ENCODE peak calls at places on chromosomes 11 and 22, in seven cellular contexts. U is H9, D is uterus, N is Peyer's patch, M is transverse colon, C is A549, L is lower lobe of right lung. X is an unnamed sample. For H3K9me3 and H3K4me1, the result is how much of the 10 kb centered on the place peaks cover.

GRCh38 chr22:20566420-20567260 is 59.2 kb downstream of the MED15 start:
- DNase-seq in L (no peak), M (peak), D (peak), C (no peak), N (peak), U (no peak), X (no peak)

GRCh38 chr22:45688606-45689080 is 17.0 kb downstream of the ATXN10 start:
- DNase-seq in N (no peak), C (peak), U (no peak), L (no peak), M (no peak), D (no peak), X (no peak)

GRCh38 chr11:103586756-103587155 is 449.7 kb upstream of the DDI1 start:
- DNase-seq in C (no peak), D (no peak), U (no peak), L (no peak), N (no peak), M (no peak), X (no peak)

GRCh38 chr11:18239655-18240054 is 3.1 kb upstream of the SAA4 start:
- DNase-seq in C (no peak), L (no peak), D (no peak), U (no peak), N (no peak), M (no peak), X (no peak)

GRCh38 chr11:34148504-34149165 is 43.2 kb downstream of the NAT10 start:
- DNase-seq in L (peak), N (no peak), U (no peak), M (no peak), C (no peak), D (no peak), X (no peak)

GRCh38 chr11:65915101-65915820 is 3.6 kb downstream of the C11orf68 start:
- DNase-seq in D (no peak), L (no peak), M (no peak), C (no peak), N (no peak), U (no peak), X (peak)

GRCh38 chr11:111334495-111335123 is 36.3 kb downstream of the POU2AF3 start:
- DNase-seq in U (no peak), C (no peak), N (no peak), M (peak), L (no peak), D (no peak), X (no peak)

GRCh38 chr11:78901831-78902230 is 327.2 kb upstream of the NARS2 start:
- DNase-seq in M (no peak), C (no peak), U (no peak), L (no peak), D (no peak), N (no peak), X (no peak)

GRCh38 chr11:71423181-71423790 is 24.9 kb downstream of the DHCR7 start:
- DNase-seq in M (no peak), L (no peak), U (no peak), N (no peak), D (no peak), C (no peak), X (no peak)

GRCh38 chr11:22192642-22193347 is at the start of gene ANO5:
- DNase-seq in U (peak), L (peak), C (peak), N (peak), M (peak), D (peak), X (peak)

GRCh38 chr22:19876941-19877625 is 22.4 kb upstream of the GNB1L start:
- DNase-seq in D (peak), C (no peak), L (peak), U (no peak), M (no peak), N (no peak), X (peak)

GRCh38 chr11:34044664-34045485 is 6.7 kb upstream of the CAPRIN1 start:
- DNase-seq in N (no peak), L (peak), U (peak), C (peak), D (no peak), M (no peak), X (peak)

GRCh38 chr22:31120642-31121041 is 2.1 kb upstream of the INPP5J start:
- DNase-seq in N (no peak), M (no peak), L (no peak), D (no peak), U (no peak), C (no peak), X (no peak)

GRCh38 chr22:18056161-18056666 is 21.6 kb upstream of the PEX26 start:
- DNase-seq in N (peak), U (no peak), L (no peak), M (peak), C (no peak), D (no peak), X (no peak)

GRCh38 chr11:83836883-83837654 is 550.9 kb upstream of the CCDC90B start:
- DNase-seq in U (peak), D (peak), C (peak), N (no peak), L (no peak), M (peak), X (no peak)

GRCh38 chr11:35165416-35166368 is 26.7 kb downstream of the CD44 start:
- DNase-seq in L (no peak), N (no peak), M (peak), U (no peak), D (no peak), C (no peak), X (peak)

GRCh38 chr11:38416141-38416540 is 1818.1 kb upstream of the RAG2 start:
- DNase-seq in N (no peak), D (no peak), L (no peak), C (no peak), U (no peak), M (no peak), X (no peak)

GRCh38 chr22:40834628-40835027 is 15.5 kb upstream of the SLC25A17 start:
- DNase-seq in C (no peak), N (no peak), U (no peak), M (no peak), L (no peak), D (no peak), X (no peak)

GRCh38 chr22:20131593-20131855 is at the start of gene ZDHHC8:
- DNase-seq in N (peak), L (no peak), C (no peak), D (no peak), M (peak), U (no peak), X (no peak)

GRCh38 chr11:91947215-91947614 is 277.4 kb upstream of the FAT3 start:
- DNase-seq in M (no peak), N (no peak), D (no peak), L (no peak), U (no peak), C (no peak), X (peak)

GRCh38 chr22:41856484-41856883 is 23.6 kb downstream of the SREBF2 start:
- DNase-seq in U (no peak), D (no peak), L (no peak), M (peak), N (no peak), C (no peak), X (no peak)

GRCh38 chr22:37561209-37562048 is 1.1 kb downstream of the CDC42EP1 start:
- DNase-seq in M (peak), C (peak), D (peak), N (peak), U (peak), L (peak), X (peak)

GRCh38 chr11:584287-584686 is 8.0 kb downstream of the PHRF1 start:
- DNase-seq in C (no peak), M (no peak), L (no peak), U (no peak), N (no peak), D (no peak), X (no peak)

GRCh38 chr11:79437274-79437980 is 3.4 kb downstream of the TENM4 start:
- DNase-seq in L (peak), N (peak), M (peak), D (peak), C (no peak), U (peak), X (peak)

GRCh38 chr11:47433991-47434786 is 8.0 kb upstream of the PSMC3 start:
- DNase-seq in M (no peak), L (no peak), N (no peak), C (no peak), U (no peak), D (peak), X (peak)

GRCh38 chr22:20429254-20430100 is 8.1 kb downstream of the SCARF2 start:
- DNase-seq in C (no peak), L (peak), M (peak), U (peak), N (peak), D (no peak), X (peak)

GRCh38 chr22:46931881-46932280 is 169.4 kb downstream of the TBC1D22A start:
- DNase-seq in C (no peak), U (no peak), L (no peak), M (no peak), D (no peak), N (no peak), X (no peak)

GRCh38 chr22:46933040-46933439 is 170.6 kb downstream of the TBC1D22A start:
- DNase-seq in N (no peak), M (no peak), L (no peak), C (no peak), U (no peak), D (no peak), X (no peak)

GRCh38 chr22:46933526-46933925 is 171.1 kb downstream of the TBC1D22A start:
- DNase-seq in N (no peak), M (no peak), U (no peak), D (no peak), L (peak), C (no peak), X (no peak)

GRCh38 chr22:46929689-46930225 is 167.3 kb downstream of the TBC1D22A start:
- DNase-seq in D (no peak), M (no peak), N (no peak), U (no peak), C (no peak), L (no peak), X (no peak)

DNA sequence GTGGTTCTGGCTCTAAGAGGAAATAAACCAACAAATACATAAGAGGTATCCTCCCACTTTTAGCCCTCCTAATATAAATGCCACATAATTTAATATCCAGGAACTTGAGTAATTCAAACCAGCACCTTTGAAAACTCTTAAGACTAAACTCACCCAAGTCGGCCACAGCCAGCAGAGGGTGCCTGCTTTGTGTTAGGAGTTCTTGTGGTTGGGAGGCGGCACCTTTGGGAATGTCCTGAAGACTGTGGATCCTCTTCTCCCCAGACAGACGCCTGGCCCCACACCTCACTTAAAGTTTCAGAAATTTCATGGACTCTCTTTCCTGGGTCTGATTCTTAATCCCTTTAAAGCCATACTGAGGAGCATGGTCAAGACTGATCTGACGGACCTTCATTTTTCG is 169.0 kb downstream of the TBC1D22A start:
- DNase-seq in M (no peak), L (no peak), U (no peak), C (no peak), N (no peak), D (no peak), X (no peak)
- TF ChIP-seq CTCF in M (no peak), L (no peak), U (peak), C (no peak), N (no peak), D (no peak), X (no peak)

GRCh38 chr22:49568751-49569285 is 258.9 kb downstream of the BRD1 start:
- DNase-seq in M (peak), N (peak), L (no peak), U (peak), C (no peak), D (no peak), X (peak)

GRCh38 chr22:49573109-49573765 is 254.4 kb downstream of the BRD1 start:
- DNase-seq in D (no peak), N (peak), U (peak), C (no peak), L (no peak), M (peak), X (no peak)

GRCh38 chr22:49570032-49570848 is 257.4 kb downstream of the BRD1 start:
- DNase-seq in N (peak), L (peak), C (no peak), M (peak), U (peak), D (peak), X (peak)

GRCh38 chr22:49569286-49570031 is 258.2 kb downstream of the BRD1 start:
- DNase-seq in C (no peak), U (peak), D (peak), M (peak), L (no peak), N (peak), X (peak)

DNA sequence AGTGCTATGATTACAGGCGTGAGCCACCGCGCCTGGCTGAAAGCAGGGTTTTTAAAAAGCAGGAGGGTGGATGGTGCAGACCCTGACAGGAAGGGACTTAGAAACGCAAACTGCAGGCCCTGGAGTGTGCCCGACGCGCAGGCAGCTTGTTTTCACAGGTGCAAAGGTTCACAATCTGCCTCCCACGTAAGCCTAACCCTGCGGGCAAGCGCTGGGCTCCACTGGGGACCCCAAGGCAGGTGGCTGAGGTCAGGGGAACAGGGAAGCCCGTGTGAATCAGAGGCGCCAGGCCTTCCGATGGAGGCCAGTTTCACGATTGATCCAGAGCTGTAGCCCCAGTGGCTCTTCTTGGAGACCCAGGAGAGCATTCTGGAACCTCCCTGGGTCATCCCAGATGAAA is 256.3 kb downstream of the BRD1 start:
- DNase-seq in C (no peak), U (peak), M (no peak), D (peak), N (no peak), L (no peak), X (peak)
- H3K9me3 ChIP-seq in C (under half), U (under half), M (under half), D (under half), N (under half), L (under half), X (under half)

DNA sequence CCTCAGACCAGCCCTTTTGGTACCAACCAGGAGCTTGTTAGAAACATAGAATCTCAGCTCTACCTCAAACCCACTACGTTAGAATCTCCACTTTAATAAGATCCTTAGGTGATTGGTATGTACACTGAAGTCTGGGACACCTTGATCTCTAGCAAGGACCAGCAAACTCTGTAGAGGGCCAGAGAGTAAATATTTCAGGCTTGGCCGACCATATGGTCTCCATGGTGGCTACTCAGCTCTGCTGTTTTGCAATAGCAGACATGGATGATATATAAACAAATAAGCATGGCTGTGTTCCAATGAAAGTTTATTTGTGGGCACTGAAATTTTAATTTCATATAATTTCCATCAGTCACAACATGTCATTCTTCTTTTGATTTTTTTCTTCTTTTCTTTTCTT is 23.9 kb downstream of the UBASH3B start:
- DNase-seq in U (no peak), N (no peak), L (no peak), D (no peak), M (no peak), C (no peak), X (no peak)
- H3K4me1 ChIP-seq in U (under half), N (under half), L (under half), D (under half), M (under half), C (half or more), X (under half)

GRCh38 chr11:45805305-45806071 is 539 bp downstream of the SLC35C1 start:
- DNase-seq in D (peak), L (peak), M (no peak), C (peak), U (peak), N (no peak), X (peak)

GRCh38 chr11:45806072-45806933 is 1.4 kb downstream of the SLC35C1 start:
- DNase-seq in C (no peak), U (no peak), M (no peak), L (peak), N (no peak), D (no peak), X (peak)

GRCh38 chr11:45802531-45803317 is 2.2 kb upstream of the SLC35C1 start:
- DNase-seq in L (no peak), D (no peak), C (no peak), M (no peak), N (no peak), U (no peak), X (peak)

GRCh38 chr11:45804806-45805304 is at the start of gene SLC35C1:
- DNase-seq in C (peak), L (peak), N (peak), D (peak), M (peak), U (peak), X (peak)

GRCh38 chr11:45803981-45804805 is 756 bp upstream of the SLC35C1 start:
- DNase-seq in N (peak), D (peak), M (peak), L (peak), U (peak), C (peak), X (peak)
- TF ChIP-seq CTCF in N (no peak), D (no peak), M (no peak), L (no peak), U (no peak), C (no peak), X (no peak)

GRCh38 chr22:49009359-49010063 is 818.2 kb downstream of the BRD1 start:
- DNase-seq in D (no peak), N (no peak), L (peak), C (no peak), M (no peak), U (peak), X (peak)
- H3K9me3 ChIP-seq in D (under half), N (under half), L (under half), C (under half), M (under half), U (under half), X (under half)

GRCh38 chr11:119697882-119698281 is 31.1 kb downstream of the NECTIN1 start:
- DNase-seq in L (no peak), M (no peak), U (no peak), C (no peak), N (peak), D (no peak), X (no peak)

GRCh38 chr11:119694334-119694733 is 34.7 kb downstream of the NECTIN1 start:
- DNase-seq in D (no peak), L (no peak), U (no peak), N (peak), M (peak), C (no peak), X (no peak)

GRCh38 chr11:119697445-119697844 is 31.6 kb downstream of the NECTIN1 start:
- DNase-seq in C (no peak), N (no peak), M (no peak), D (no peak), L (no peak), U (no peak), X (no peak)

GRCh38 chr11:119699227-119699626 is 29.8 kb downstream of the NECTIN1 start:
- DNase-seq in L (peak), U (no peak), N (peak), M (peak), D (peak), C (no peak), X (peak)

GRCh38 chr11:119696378-119697157 is 32.4 kb downstream of the NECTIN1 start:
- DNase-seq in C (no peak), U (peak), M (peak), D (no peak), L (no peak), N (peak), X (no peak)
- H3K4me1 ChIP-seq in C (under half), U (under half), M (half or more), D (under half), L (under half), N (under half), X (under half)

GRCh38 chr11:112797653-112798293 is 163.4 kb upstream of the NCAM1 start:
- DNase-seq in D (no peak), U (peak), N (no peak), C (no peak), L (no peak), M (no peak), X (peak)
- TF ChIP-seq CTCF in D (peak), U (peak), N (no peak), C (no peak), L (peak), M (no peak), X (no peak)

GRCh38 chr22:47888807-47889206 is 1126.4 kb downstream of the TBC1D22A start:
- DNase-seq in D (no peak), U (no peak), C (no peak), N (no peak), L (no peak), M (no peak), X (no peak)

GRCh38 chr22:47884775-47885174 is 1122.3 kb downstream of the TBC1D22A start:
- DNase-seq in M (no peak), D (no peak), N (no peak), L (no peak), U (no peak), C (no peak), X (no peak)

GRCh38 chr22:47884200-47884599 is 1121.8 kb downstream of the TBC1D22A start:
- DNase-seq in D (no peak), L (no peak), N (no peak), C (peak), M (no peak), U (no peak), X (no peak)

GRCh38 chr22:47879346-47879745 is 1116.9 kb downstream of the TBC1D22A start:
- DNase-seq in L (no peak), M (no peak), U (no peak), D (no peak), C (no peak), N (no peak), X (no peak)

GRCh38 chr22:47883757-47884156 is 1121.3 kb downstream of the TBC1D22A start:
- DNase-seq in U (no peak), C (no peak), L (no peak), N (no peak), M (no peak), D (no peak), X (no peak)
- H3K9me3 ChIP-seq in U (under half), C (under half), L (under half), N (under half), M (under half), D (under half), X (under half)